ENCODE peak calls at places on chromosome 4, in six cellular contexts. H is upper lobe of right lung, T is brain microvascular endothelial cell, N is IMR-90, E is mammary epithelial cell, R is tibial nerve. Z is an unnamed sample. For H3K36me3, the result is how much of the 10 kb centered on the place peaks cover.

GRCh38 chr4:26568446-26568994 is 15.4 kb upstream of the TBC1D19 start:
- DNase-seq in H (no peak), T (peak), N (peak), E (peak), R (no peak), Z (no peak)

GRCh38 chr4:69126030-69126429 is 29.8 kb downstream of the UGT2B7 start:
- DNase-seq in H (no peak), T (no peak), N (no peak), E (no peak), R (no peak), Z (no peak)

GRCh38 chr4:87758278-87758677 is 41.1 kb upstream of the IBSP start:
- DNase-seq in H (no peak), T (no peak), N (no peak), E (no peak), R (no peak), Z (no peak)

GRCh38 chr4:7034262-7035081 is 8.7 kb upstream of the TADA2B start:
- DNase-seq in H (peak), T (peak), N (peak), E (peak), R (no peak), Z (no peak)

GRCh38 chr4:180356766-180357165 is 1886.4 kb upstream of the TENM3 start:
- DNase-seq in H (no peak), T (no peak), N (no peak), E (no peak), R (no peak), Z (no peak)

GRCh38 chr4:4717692-4718091 is 141.8 kb upstream of the MSX1 start:
- DNase-seq in H (no peak), T (no peak), N (no peak), E (no peak), R (no peak), Z (no peak)

GRCh38 chr4:156322592-156322991 is 368.9 kb upstream of the CTSO start:
- DNase-seq in H (no peak), T (peak), N (peak), E (peak), R (no peak), Z (no peak)

GRCh38 chr4:25547343-25547742 is 108.3 kb upstream of the SLC34A2 start:
- DNase-seq in H (no peak), T (no peak), N (no peak), E (no peak), R (no peak), Z (no peak)

GRCh38 chr4:101348367-101348827 is 1.1 kb upstream of the PPP3CA start:
- DNase-seq in H (no peak), T (no peak), N (peak), E (peak), R (no peak), Z (no peak)

GRCh38 chr4:102527695-102528094 is 26.5 kb downstream of the NFKB1 start:
- DNase-seq in H (no peak), T (no peak), N (no peak), E (no peak), R (no peak), Z (no peak)

GRCh38 chr4:185005209-185005819 is 13.0 kb upstream of the HELT start:
- DNase-seq in H (peak), T (peak), N (peak), E (peak), R (peak), Z (peak)

GRCh38 chr4:724131-724530 is 18.5 kb downstream of the PCGF3 start:
- DNase-seq in H (no peak), T (no peak), N (no peak), E (no peak), R (no peak), Z (no peak)

GRCh38 chr4:25810815-25811690 is 51.7 kb downstream of the SEL1L3 start:
- DNase-seq in H (no peak), T (peak), N (peak), E (no peak), R (no peak), Z (no peak)

GRCh38 chr4:152014280-152014679 is 253.5 kb upstream of the GATB start:
- DNase-seq in H (no peak), T (no peak), N (no peak), E (no peak), R (no peak), Z (peak)

GRCh38 chr4:85474818-85475630 is at the start of gene ARHGAP24:
- DNase-seq in H (peak), T (peak), N (peak), E (peak), R (peak), Z (no peak)

GRCh38 chr4:67106846-67107467 is 438.3 kb downstream of the CENPC start:
- DNase-seq in H (no peak), T (no peak), N (no peak), E (no peak), R (no peak), Z (no peak)

GRCh38 chr4:1731180-1731579 is 9.9 kb downstream of the TACC3 start:
- DNase-seq in H (no peak), T (no peak), N (peak), E (peak), R (no peak), Z (no peak)

GRCh38 chr4:89836897-89837384 is at the start of gene SNCA:
- DNase-seq in H (peak), T (peak), N (peak), E (peak), R (peak), Z (no peak)

GRCh38 chr4:137471895-137472294 is 60.4 kb downstream of the PCDH18 start:
- DNase-seq in H (no peak), T (no peak), N (peak), E (peak), R (no peak), Z (no peak)

GRCh38 chr4:75287738-75288517 is 226.3 kb downstream of the RCHY1 start:
- DNase-seq in H (no peak), T (no peak), N (no peak), E (no peak), R (no peak), Z (no peak)

GRCh38 chr4:3868146-3868840 is 102.1 kb downstream of the ADRA2C start:
- DNase-seq in H (peak), T (peak), N (peak), E (no peak), R (no peak), Z (no peak)

GRCh38 chr4:71217688-71218087 is 121.1 kb upstream of the SLC4A4 start:
- DNase-seq in H (no peak), T (no peak), N (no peak), E (no peak), R (no peak), Z (no peak)

GRCh38 chr4:140020457-140021361 is 133.3 kb downstream of the MAML3 start:
- DNase-seq in H (no peak), T (no peak), N (peak), E (no peak), R (no peak), Z (no peak)

GRCh38 chr4:156578713-156579112 is 392.9 kb downstream of the PDGFC start:
- DNase-seq in H (no peak), T (no peak), N (no peak), E (no peak), R (no peak), Z (no peak)

GRCh38 chr4:119300072-119300387 is 21.9 kb downstream of the FABP2 start:
- DNase-seq in H (peak), T (peak), N (peak), E (no peak), R (peak), Z (no peak)

GRCh38 chr4:142558851-142559250 is 287.2 kb downstream of the INPP4B start:
- DNase-seq in H (no peak), T (peak), N (peak), E (no peak), R (no peak), Z (no peak)

GRCh38 chr4:2743518-2744445 is 12.4 kb downstream of the TNIP2 start:
- DNase-seq in H (no peak), T (no peak), N (no peak), E (no peak), R (no peak), Z (no peak)

GRCh38 chr4:1294424-1294823 is 4.7 kb downstream of the MAEA start:
- DNase-seq in H (no peak), T (no peak), N (no peak), E (no peak), R (no peak), Z (no peak)

GRCh38 chr4:8279321-8280157 is 10.0 kb downstream of the HTRA3 start:
- DNase-seq in H (no peak), T (no peak), N (no peak), E (no peak), R (no peak), Z (no peak)

GRCh38 chr4:133596459-133596858 is 447.4 kb downstream of the PCDH10 start:
- DNase-seq in H (no peak), T (no peak), N (no peak), E (no peak), R (no peak), Z (no peak)

GRCh38 chr4:54230479-54231418 is 1.7 kb downstream of the PDGFRA start:
- DNase-seq in H (no peak), T (peak), N (no peak), E (no peak), R (peak), Z (no peak)

GRCh38 chr4:128600410-128600809 is 209.1 kb upstream of the JADE1 start:
- DNase-seq in H (no peak), T (no peak), N (peak), E (peak), R (peak), Z (no peak)

DNA sequence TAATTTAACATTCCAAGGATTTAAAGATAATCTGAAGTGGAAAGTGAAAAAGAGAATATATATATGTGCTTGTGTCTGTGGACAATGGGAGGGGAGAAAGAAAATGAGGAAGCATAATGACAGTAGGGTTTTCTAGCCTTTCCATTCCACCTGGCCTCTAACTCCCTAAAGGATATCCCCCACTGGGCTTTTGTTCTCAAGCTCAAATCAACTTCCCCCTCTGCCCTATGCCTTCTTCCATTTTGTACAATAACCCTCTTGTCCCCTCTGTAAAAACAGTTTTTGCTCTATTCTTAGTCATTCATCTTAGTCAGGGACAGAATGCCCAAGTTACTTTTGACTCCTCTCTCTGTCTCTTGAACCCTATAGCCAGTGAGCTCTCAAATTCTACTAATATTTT is 23.6 kb downstream of the ANTXR2 start:
- DNase-seq in H (no peak), T (no peak), N (no peak), E (no peak), R (no peak), Z (no peak)
- H3K36me3 ChIP-seq in H (under half), T (half or more), N (under half), E (under half), R (under half), Z (under half)

GRCh38 chr4:113397114-113397701 is 347.8 kb downstream of the ANK2 start:
- DNase-seq in H (no peak), T (peak), N (peak), E (no peak), R (no peak), Z (no peak)
- H3K27ac ChIP-seq in H (no peak), T (no peak), N (peak), E (no peak), R (no peak), Z (no peak)

DNA sequence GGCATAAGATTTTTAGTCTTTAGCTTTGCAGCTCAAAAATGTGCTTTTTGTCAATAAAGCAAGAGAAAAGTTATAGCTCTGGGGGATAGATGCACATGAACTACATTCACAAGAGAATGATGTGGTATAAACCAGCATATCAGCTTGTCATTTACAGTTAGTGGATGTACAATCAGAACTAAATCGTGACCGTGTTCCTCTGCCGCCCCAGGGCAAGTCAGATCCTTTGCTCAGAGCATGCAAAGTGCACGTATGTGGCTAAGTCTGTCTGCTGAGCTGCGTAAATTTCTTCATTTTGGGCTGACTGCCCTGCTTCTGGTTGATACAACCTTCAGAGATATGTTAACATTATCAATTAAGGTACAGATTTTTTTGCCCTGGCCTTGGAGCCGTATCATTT is 9.3 kb downstream of the PGM2 start:
- DNase-seq in H (no peak), T (no peak), N (no peak), E (no peak), R (no peak), Z (no peak)
- H3K36me3 ChIP-seq in H (half or more), T (half or more), N (under half), E (under half), R (half or more), Z (under half)

GRCh38 chr4:41095192-41095872 is 119.0 kb downstream of the APBB2 start:
- DNase-seq in H (no peak), T (no peak), N (no peak), E (no peak), R (no peak), Z (no peak)
- H3K27ac ChIP-seq in H (no peak), T (peak), N (no peak), E (peak), R (no peak), Z (no peak)

Z was measured in CD8-positive, alpha-beta memory T cell.